ENCODE peak calls at places on chromosomes 11 and 22, in nine cellular contexts. J is heart left ventricle, Q is psoas muscle, G is lower lobe of right lung, C is tibial nerve, O is left ventricle myocardium inferior, Y is A673, U is left lung, L is pancreas. R is an unnamed sample. For H3K4me1, the result is how much of the 10 kb centered on the place peaks cover.

GRCh38 chr22:16774911-16775529 is 50.2 kb downstream of the XKR3 start:
- DNase-seq in U (no peak), Q (no peak), Y (no peak), J (no peak), C (no peak), L (no peak), O (no peak), G (no peak), R (no peak)

GRCh38 chr11:59040607-59041006 is 45.5 kb upstream of the GLYATL1B start:
- DNase-seq in Y (no peak), G (no peak), U (no peak), O (no peak), L (no peak), C (no peak), Q (no peak), J (no peak), R (peak)

GRCh38 chr11:8219257-8220021 is 44.2 kb downstream of the LMO1 start:
- DNase-seq in U (no peak), C (peak), L (no peak), J (peak), Y (peak), Q (no peak), G (peak), O (no peak), R (peak)

GRCh38 chr11:12715941-12716340 is 41.7 kb downstream of the TEAD1 start:
- DNase-seq in J (peak), C (no peak), U (no peak), Q (no peak), Y (no peak), O (no peak), G (no peak), L (no peak), R (no peak)

GRCh38 chr11:33207408-33207985 is 46.2 kb upstream of the CSTF3 start:
- DNase-seq in J (peak), L (no peak), O (peak), Q (no peak), Y (no peak), U (no peak), G (no peak), C (no peak), R (no peak)

GRCh38 chr11:102346456-102346747 is 612 bp upstream of the BIRC2 start:
- DNase-seq in C (no peak), J (no peak), G (no peak), Q (no peak), L (no peak), O (no peak), Y (no peak), U (no peak), R (no peak)

GRCh38 chr11:83663446-83663845 is 377.3 kb upstream of the CCDC90B start:
- DNase-seq in Y (peak), J (no peak), U (no peak), Q (no peak), G (no peak), L (no peak), C (no peak), O (no peak), R (no peak)

GRCh38 chr11:4090258-4090657 is 4.3 kb upstream of the RRM1 start:
- DNase-seq in Q (no peak), C (no peak), L (no peak), G (no peak), U (no peak), J (no peak), Y (no peak), O (no peak), R (no peak)

GRCh38 chr11:134736251-134737072 is 324.4 kb upstream of the B3GAT1 start:
- DNase-seq in J (no peak), U (no peak), Y (no peak), L (no peak), O (no peak), Q (no peak), C (no peak), G (no peak), R (no peak)

GRCh38 chr11:69401715-69402114 is 79.7 kb upstream of the LINC01488 start:
- DNase-seq in Q (no peak), G (no peak), Y (no peak), C (no peak), O (no peak), U (no peak), J (no peak), L (no peak), R (no peak)

GRCh38 chr11:69403556-69404215 is 77.8 kb upstream of the LINC01488 start:
- DNase-seq in G (no peak), Y (no peak), U (no peak), O (no peak), Q (no peak), L (no peak), C (no peak), J (no peak), R (no peak)

GRCh38 chr11:69400140-69400539 is 81.3 kb upstream of the LINC01488 start:
- DNase-seq in J (no peak), O (no peak), G (no peak), U (no peak), Q (no peak), C (no peak), L (no peak), Y (no peak), R (no peak)

GRCh38 chr11:69400769-69401590 is 80.5 kb upstream of the LINC01488 start:
- DNase-seq in J (no peak), U (peak), Q (no peak), C (no peak), O (no peak), G (no peak), L (peak), Y (no peak), R (no peak)

DNA sequence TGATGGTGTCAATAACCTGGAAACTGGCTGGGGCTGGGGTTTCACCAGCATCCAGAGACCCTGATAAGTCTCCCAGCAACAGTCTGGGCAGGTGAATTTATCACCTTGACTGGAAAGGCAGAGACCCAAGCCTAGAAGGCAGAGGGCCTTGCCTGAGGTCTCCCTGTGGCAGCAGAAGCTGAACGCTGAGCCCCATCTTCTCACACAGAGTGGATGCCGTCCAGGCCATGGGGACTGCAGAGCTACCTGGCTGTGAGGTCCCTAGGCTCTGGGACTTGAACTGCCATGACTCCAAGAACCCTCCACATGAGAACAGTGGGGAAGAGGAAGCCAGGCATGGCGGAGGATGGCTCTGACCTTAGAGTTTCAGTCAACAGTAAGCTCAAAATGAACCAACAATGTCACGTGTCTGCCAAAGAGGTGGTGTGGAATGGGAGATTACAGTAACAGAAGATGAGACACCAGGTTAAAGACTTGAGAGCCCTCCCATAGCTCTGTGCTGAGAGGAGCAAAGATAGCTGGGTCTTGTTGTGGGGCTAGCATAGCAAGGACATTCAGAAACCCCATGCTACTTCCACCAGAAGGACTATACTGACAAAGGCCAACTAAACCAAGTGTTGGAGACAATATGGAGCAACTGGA is 79.1 kb upstream of the LINC01488 start:
- DNase-seq in J (no peak), U (no peak), Y (no peak), G (no peak), L (no peak), O (no peak), Q (no peak), C (no peak), R (no peak)
- H3K4me1 ChIP-seq in J (under half), U (under half), Y (under half), G (under half), L (under half), O (under half), Q (under half), C (under half), R (under half)

DNA sequence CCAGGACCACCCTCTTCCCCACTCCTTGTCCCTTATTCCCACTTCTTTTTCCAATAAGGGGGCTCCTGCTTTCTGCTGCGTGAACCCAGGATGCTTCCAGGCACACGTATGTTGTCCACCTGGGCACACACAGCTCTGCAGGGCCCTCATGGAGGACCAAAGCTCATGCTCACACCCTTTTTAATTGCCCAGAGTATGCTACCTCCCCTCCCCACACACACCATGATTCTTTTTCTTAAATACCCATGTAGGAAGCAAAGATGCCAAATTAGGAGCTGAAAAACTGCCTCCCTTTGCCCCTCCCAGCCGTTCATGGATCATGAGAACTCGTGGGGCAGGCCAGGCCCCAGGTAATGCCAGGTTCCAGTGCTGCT is 5.1 kb downstream of the NECTIN1 start:
- DNase-seq in Y (no peak), L (no peak), Q (no peak), G (no peak), O (no peak), C (no peak), J (no peak), U (no peak), R (no peak)
- H3K4me3 ChIP-seq in Y (no peak), L (no peak), Q (no peak), G (no peak), O (no peak), C (no peak), J (no peak), U (no peak), R (no peak)

DNA sequence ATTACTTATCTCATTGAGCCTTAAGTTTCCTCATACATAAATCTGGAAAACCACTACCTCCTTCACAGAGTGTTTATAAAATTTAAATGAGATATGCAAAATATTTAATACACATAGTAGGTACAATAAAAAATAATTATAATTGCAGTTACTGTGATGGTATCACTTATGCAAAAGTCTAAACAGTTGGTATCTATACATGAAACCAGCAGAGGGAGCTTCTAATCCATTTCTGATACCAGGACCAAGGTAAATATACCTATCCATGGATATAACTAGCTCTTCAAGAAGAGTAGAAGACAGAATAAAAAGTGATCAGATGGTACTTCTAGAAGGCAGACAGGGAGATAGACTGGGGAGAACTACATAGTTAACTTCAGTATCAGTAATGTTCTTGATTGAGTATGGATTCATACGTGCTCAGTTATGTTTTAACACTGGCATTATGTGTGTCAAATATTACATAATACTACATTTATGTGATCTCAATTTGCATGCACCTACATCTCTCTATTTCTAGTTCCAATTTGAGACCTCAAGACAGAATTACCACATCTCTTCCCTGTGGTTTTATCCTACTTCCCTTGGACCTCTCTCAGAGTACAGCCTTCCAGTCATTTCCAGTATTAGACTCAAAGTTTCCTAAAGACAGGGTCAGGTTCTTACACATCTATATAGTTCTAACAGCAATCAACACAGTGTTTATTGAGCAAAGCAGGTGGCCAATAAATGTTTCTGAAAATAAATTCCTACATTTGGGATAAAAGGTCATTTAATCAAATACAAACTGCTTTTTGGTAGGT is 13.7 kb upstream of the TSG101 start:
- DNase-seq in Y (peak), U (no peak), O (no peak), G (no peak), C (no peak), L (no peak), Q (no peak), J (no peak), R (no peak)
- TF ChIP-seq CTCF in Y (peak), U (no peak), O (peak), G (peak), C (no peak), L (peak), Q (peak), J (peak), R (peak)

GRCh38 chr22:32771761-32772160 is 29.7 kb upstream of the TIMP3 start:
- DNase-seq in Q (no peak), J (no peak), O (no peak), Y (no peak), U (no peak), G (no peak), C (no peak), L (no peak), R (no peak)

GRCh38 chr22:32777997-32778396 is 23.5 kb upstream of the TIMP3 start:
- DNase-seq in Q (no peak), Y (no peak), J (no peak), C (no peak), U (no peak), L (no peak), G (no peak), O (no peak), R (no peak)

GRCh38 chr22:32776800-32777199 is 24.7 kb upstream of the TIMP3 start:
- DNase-seq in L (no peak), U (no peak), G (no peak), O (no peak), J (no peak), Y (no peak), Q (no peak), C (no peak), R (no peak)

GRCh38 chr22:32776397-32776796 is 25.1 kb upstream of the TIMP3 start:
- DNase-seq in C (no peak), L (no peak), U (no peak), O (no peak), G (no peak), J (no peak), Q (no peak), Y (no peak), R (no peak)

DNA sequence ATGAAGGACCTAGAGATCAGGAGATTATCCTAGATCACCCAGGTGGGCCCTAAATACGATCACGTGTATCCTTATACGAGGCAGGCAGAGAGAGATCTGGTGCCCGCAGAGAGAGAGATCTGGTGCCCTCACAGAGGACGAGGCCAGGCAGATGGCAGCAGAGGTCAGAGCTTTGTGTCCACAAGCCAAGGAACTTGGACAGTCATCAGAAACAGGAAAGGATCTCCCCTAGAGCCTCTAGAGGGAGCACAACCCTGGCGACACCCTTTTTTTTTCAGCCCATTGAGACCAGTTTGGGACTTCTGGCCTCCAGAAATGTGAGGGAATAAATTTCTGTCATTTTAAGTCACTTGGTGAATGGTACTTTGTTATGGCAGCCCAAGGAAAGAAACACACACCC is 25.5 kb upstream of the TIMP3 start:
- DNase-seq in J (no peak), O (no peak), U (no peak), Q (no peak), Y (no peak), G (no peak), L (no peak), C (no peak), R (no peak)
- H3K4me1 ChIP-seq in J (under half), O (under half), U (under half), Q (under half), Y (under half), G (under half), L (under half), C (under half), R (under half)

DNA sequence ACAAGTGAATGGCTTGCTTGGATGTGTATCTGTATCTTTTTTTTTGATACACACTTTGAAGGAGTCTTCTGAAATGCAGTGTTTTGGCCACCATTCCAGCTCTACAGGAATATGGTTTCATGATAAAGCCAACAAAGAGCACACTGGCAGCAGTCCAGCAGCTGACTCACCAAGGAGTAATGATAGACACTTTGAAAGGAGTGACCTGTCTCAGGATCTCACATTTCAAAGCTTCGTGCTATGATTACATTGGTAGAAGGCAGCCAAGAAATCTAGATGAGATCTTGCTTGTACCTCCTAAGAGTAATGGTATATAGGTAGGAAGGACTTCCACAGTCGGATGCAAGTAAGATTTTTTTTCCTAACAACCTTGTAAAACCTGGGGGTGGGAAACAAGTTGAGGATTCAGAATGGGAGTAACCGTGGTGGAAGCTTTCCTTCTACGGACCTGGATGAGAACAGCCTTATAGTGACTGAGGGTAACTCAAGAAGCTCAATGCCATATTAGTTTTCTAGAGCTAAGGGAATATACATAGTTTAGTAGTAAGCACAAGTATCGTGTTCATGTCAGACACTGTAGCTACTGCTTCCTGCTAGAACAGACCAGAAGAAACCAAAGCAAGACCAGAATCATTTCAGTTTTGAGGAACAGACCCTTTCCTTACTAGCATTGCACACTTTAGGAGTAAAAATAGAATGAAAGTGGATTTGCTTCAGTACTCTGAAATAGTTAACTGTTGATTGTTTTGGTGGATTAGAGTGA is 25.0 kb downstream of the MTMR3 start:
- DNase-seq in Q (peak), C (peak), O (peak), G (peak), U (no peak), L (peak), J (peak), Y (peak), R (peak)
- H3K4me3 ChIP-seq in Q (peak), C (no peak), O (no peak), G (no peak), U (no peak), L (no peak), J (no peak), Y (no peak), R (no peak)

GRCh38 chr11:29024386-29024785 is 916.2 kb downstream of the METTL15 start:
- DNase-seq in L (no peak), Y (no peak), Q (no peak), U (no peak), G (no peak), C (no peak), J (no peak), O (no peak), R (no peak)

GRCh38 chr11:29018631-29019030 is 910.4 kb downstream of the METTL15 start:
- DNase-seq in C (no peak), L (no peak), U (no peak), G (no peak), Q (no peak), Y (peak), J (no peak), O (no peak), R (no peak)

GRCh38 chr11:29022676-29023075 is 914.5 kb downstream of the METTL15 start:
- DNase-seq in O (no peak), U (no peak), Y (no peak), G (no peak), L (no peak), Q (no peak), J (no peak), C (no peak), R (no peak)

GRCh38 chr11:29017941-29018340 is 909.8 kb downstream of the METTL15 start:
- DNase-seq in C (no peak), Y (no peak), U (no peak), O (no peak), J (no peak), L (no peak), Q (no peak), G (no peak), R (no peak)

GRCh38 chr11:29019960-29020683 is 911.9 kb downstream of the METTL15 start:
- DNase-seq in L (no peak), J (no peak), Y (peak), C (no peak), O (no peak), U (no peak), Q (no peak), G (no peak), R (no peak)
- TF ChIP-seq CTCF in L (no peak), J (no peak), Y (peak), C (no peak), O (no peak), U (no peak), Q (no peak), G (no peak), R (no peak)

DNA sequence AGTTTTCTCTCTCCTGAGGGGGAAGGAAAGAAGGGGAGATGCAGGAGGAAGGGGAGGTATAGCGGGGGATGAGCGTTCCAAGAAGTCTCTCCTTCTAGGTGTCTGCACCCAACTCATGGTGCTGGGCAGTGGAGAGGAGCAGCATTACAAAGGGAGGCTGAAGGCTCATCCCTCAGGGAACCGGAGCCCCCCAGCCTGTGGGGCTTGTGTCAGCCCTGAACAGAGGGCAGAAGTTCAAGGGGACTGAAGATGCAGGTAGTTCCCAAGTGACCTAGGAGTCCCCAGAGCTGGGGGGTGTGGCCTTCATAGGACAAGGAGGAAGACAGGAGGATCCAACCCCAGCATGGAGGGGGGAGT is 1.8 kb downstream of the C11orf68 start:
- DNase-seq in Y (no peak), Q (no peak), O (no peak), C (no peak), U (no peak), J (no peak), L (no peak), G (no peak), R (no peak)
- H3K4me1 ChIP-seq in Y (under half), Q (half or more), O (half or more), C (under half), U (under half), J (under half), L (under half), G (half or more), R (under half)